ENCODE peak calls at places on chromosomes 16 and 17, in four cellular contexts. I, N, A and T are unnamed samples.

GRCh38 chr16:87383522-87384161 is at the start of gene FBXO31:
- DNase-seq in I (peak; percentile 95), N (peak; percentile 85), A (peak; percentile 88), T (peak; percentile 98)

GRCh38 chr16:68802190-68802589 is 41.1 kb upstream of the TANGO6 start:
- DNase-seq in I (no peak), N (no peak), A (no peak), T (no peak)

GRCh38 chr17:50290074-50290702 is 15.9 kb downstream of the TMEM92 start:
- DNase-seq in I (no peak), N (no peak), A (no peak), T (no peak)

GRCh38 chr17:7074931-7075330 is 5.1 kb downstream of the CLEC10A start:
- DNase-seq in I (no peak), N (no peak), A (no peak), T (no peak)

GRCh38 chr17:77429985-77430752 is 289.4 kb downstream of the SEC14L1 start:
- DNase-seq in I (peak; percentile 93), N (peak; percentile 80), A (peak; percentile 95), T (peak; percentile 95)

GRCh38 chr17:43438626-43439529 is 40.1 kb downstream of the ARL4D start:
- DNase-seq in I (no peak), N (no peak), A (peak; percentile 22), T (no peak)

GRCh38 chr17:4800462-4801185 is 1.5 kb downstream of the C17orf114 start:
- DNase-seq in I (no peak), N (no peak), A (no peak), T (no peak)

GRCh38 chr17:489758-490329 is 137.2 kb upstream of the RPH3AL start:
- DNase-seq in I (peak; percentile 67), N (peak; percentile 34), A (peak; percentile 42), T (peak; percentile 72)

GRCh38 chr16:88368994-88369393 is 13.8 kb upstream of the ZNF469 start:
- DNase-seq in I (no peak), N (no peak), A (peak; percentile 6), T (no peak)

GRCh38 chr17:39617100-39617445 is 9.4 kb upstream of the NEUROD2 start:
- DNase-seq in I (no peak), N (no peak), A (no peak), T (no peak)

GRCh38 chr16:15760129-15760528 is 96.7 kb downstream of the MYH11 start:
- DNase-seq in I (no peak), N (no peak), A (no peak), T (no peak)

GRCh38 chr17:18990331-18990730 is 14.2 kb downstream of the FAM83G start:
- DNase-seq in I (no peak), N (no peak), A (no peak), T (no peak)

GRCh38 chr17:29710891-29711418 is 88.2 kb upstream of the CORO6 start:
- DNase-seq in I (peak; percentile 85), N (peak; percentile 63), A (no peak), T (no peak)

GRCh38 chr17:50055426-50056216 is at the start of gene ITGA3:
- DNase-seq in I (peak; percentile 93), N (peak; percentile 84), A (peak; percentile 90), T (peak; percentile 89)

GRCh38 chr17:75315541-75316243 is 26.5 kb upstream of the SLC25A19 start:
- DNase-seq in I (no peak), N (no peak), A (no peak), T (no peak)

GRCh38 chr16:30346286-30346685 is 8.8 kb downstream of the CD2BP2 start:
- DNase-seq in I (no peak), N (no peak), A (no peak), T (no peak)

GRCh38 chr16:35011-35775 is 18.2 kb downstream of the POLR3K start:
- DNase-seq in I (no peak), N (no peak), A (no peak), T (no peak)

GRCh38 chr16:6777624-6778023 is 555.0 kb upstream of the RBFOX1 start:
- DNase-seq in I (no peak), N (no peak), A (no peak), T (no peak)

GRCh38 chr16:7086842-7087616 is 245.6 kb upstream of the RBFOX1 start:
- DNase-seq in I (peak; percentile 55), N (no peak), A (peak; percentile 10), T (peak; percentile 76)

GRCh38 chr16:75287708-75288107 is 36.3 kb upstream of the BCAR1 start:
- DNase-seq in I (no peak), N (peak; percentile 74), A (no peak), T (no peak)

GRCh38 chr17:44915321-44915726 is at the start of gene GFAP:
- DNase-seq in I (peak; percentile 22), N (no peak), A (no peak), T (no peak)

GRCh38 chr17:31008374-31009035 is 37.7 kb downstream of the RNF135 start:
- DNase-seq in I (no peak), N (no peak), A (peak; percentile 78), T (peak; percentile 9)

GRCh38 chr17:3762922-3763776 is 37.8 kb downstream of the ITGAE start:
- DNase-seq in I (no peak), N (no peak), A (no peak), T (no peak)

GRCh38 chr17:59479141-59479540 is 86.3 kb upstream of the DHX40 start:
- DNase-seq in I (no peak), N (no peak), A (no peak), T (no peak)

GRCh38 chr16:10386517-10387377 is 886 bp downstream of the ATF7IP2 start:
- DNase-seq in I (no peak), N (no peak), A (no peak), T (no peak)

GRCh38 chr17:79783891-79784290 is 5.9 kb downstream of the CBX2 start:
- DNase-seq in I (no peak), N (no peak), A (no peak), T (no peak)
- TF ChIP-seq USF2 in I (no peak), N (no peak), A (no peak), T (no peak)

GRCh38 chr17:20992987-20993862 is 49.6 kb downstream of the USP22 start:
- DNase-seq in I (peak; percentile 95), N (peak; percentile 79), A (peak; percentile 86), T (peak; percentile 79)
- TF ChIP-seq MAX in I (no peak), N (no peak), A (no peak), T (peak; percentile 24)

DNA sequence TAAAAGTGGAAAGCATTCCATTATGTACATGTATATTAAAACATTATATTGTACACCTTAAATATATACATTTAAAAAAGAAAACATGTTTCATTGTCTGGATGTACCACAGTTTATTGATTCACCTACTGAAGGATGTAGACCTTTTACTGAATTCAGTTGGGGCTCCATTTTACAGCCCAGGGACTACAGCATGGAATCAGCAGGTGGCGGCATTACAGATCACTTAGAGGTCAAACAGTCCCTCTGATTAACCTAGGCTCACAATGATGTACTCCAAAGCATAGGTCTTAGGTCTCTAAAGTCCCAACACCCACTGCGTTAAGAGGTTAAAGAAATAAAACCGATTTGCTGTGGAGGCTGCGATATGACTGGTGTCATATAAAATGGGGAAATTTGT is 490.9 kb downstream of the SHISA9 start:
- DNase-seq in I (no peak), N (no peak), A (no peak), T (no peak)
- TF ChIP-seq TEAD4 in I (no peak), N (no peak), A (no peak), T (no peak)

GRCh38 chr17:37768438-37768837 is 23.6 kb upstream of the HNF1B start:
- DNase-seq in I (no peak), N (no peak), A (no peak), T (no peak)

GRCh38 chr17:37769050-37769449 is 24.2 kb upstream of the HNF1B start:
- DNase-seq in I (no peak), N (no peak), A (no peak), T (no peak)

GRCh38 chr17:37770631-37771518 is 26.0 kb upstream of the HNF1B start:
- DNase-seq in I (peak; percentile 45), N (peak; percentile 48), A (peak; percentile 80), T (peak; percentile 86)

GRCh38 chr17:37764383-37764782 is 19.5 kb upstream of the HNF1B start:
- DNase-seq in I (no peak), N (no peak), A (no peak), T (no peak)

GRCh38 chr17:37766951-37767350 is 22.1 kb upstream of the HNF1B start:
- DNase-seq in I (no peak), N (no peak), A (no peak), T (no peak)
- TF ChIP-seq USF2 in I (no peak), N (no peak), A (no peak), T (no peak)

DNA sequence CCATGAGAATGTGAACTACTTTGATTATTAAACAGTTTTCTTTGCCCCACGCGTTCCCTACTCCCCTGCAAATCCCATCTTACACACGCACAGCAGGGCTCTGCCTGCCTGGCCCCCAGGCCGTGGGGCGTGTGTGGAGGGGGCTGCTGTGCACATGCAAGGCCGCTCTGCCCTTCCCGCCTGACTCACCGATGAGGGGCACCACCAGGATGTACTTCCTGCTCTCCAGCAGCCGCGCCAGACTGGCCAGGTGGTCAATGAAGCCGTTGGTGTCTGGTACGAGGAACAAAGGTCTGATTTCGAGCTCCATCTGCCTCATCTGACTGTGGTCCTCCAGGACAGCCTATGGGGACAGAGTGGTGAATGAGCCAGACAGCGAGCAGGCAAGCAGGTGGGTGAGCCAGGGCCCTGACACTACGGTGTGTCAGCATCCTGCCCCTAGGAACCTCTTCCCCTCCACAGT is 13.7 kb downstream of the HIC1 start:
- DNase-seq in I (peak; percentile 70), N (no peak), A (no peak), T (no peak)
- TF ChIP-seq MAX in I (peak; percentile 40), N (no peak), A (no peak), T (no peak)

GRCh38 chr17:65677932-65678331 is 116.5 kb upstream of the AXIN2 start:
- DNase-seq in I (no peak), N (no peak), A (no peak), T (no peak)
- TF ChIP-seq TEAD4 in I (no peak), N (no peak), A (no peak), T (no peak)